ENCODE peak calls at places on chromosomes 12 and 14, in six cellular contexts. C is IMR-90, U is neuronal stem cell, F is trophoblast cell, O is H9, S is H1. H is an unnamed sample.

GRCh38 chr12:57609781-57610552 is 1.3 kb upstream of the ARHGEF25 start:
- DNase-seq in C (no peak), U (no peak), F (no peak), O (no peak), S (no peak), H (no peak)

GRCh38 chr12:20305470-20305869 is 62.9 kb upstream of the PDE3A start:
- DNase-seq in C (peak), U (no peak), F (no peak), O (no peak), S (no peak), H (peak)

GRCh38 chr14:63854330-63854729 is 1.5 kb downstream of the SYNE2 start:
- DNase-seq in C (no peak), U (no peak), F (no peak), O (no peak), S (no peak), H (no peak)

GRCh38 chr12:95216704-95217376 is 427 bp downstream of the FGD6 start:
- DNase-seq in C (no peak), U (no peak), F (peak), O (no peak), S (no peak), H (no peak)

GRCh38 chr14:69879175-69880047 is at the start of gene SMOC1:
- DNase-seq in C (peak), U (peak), F (no peak), O (peak), S (peak), H (peak)

GRCh38 chr12:38053655-38054464 is 262.7 kb upstream of the ALG10B start:
- DNase-seq in C (no peak), U (no peak), F (peak), O (no peak), S (no peak), H (no peak)

GRCh38 chr12:28222081-28222700 is 31.9 kb downstream of the CCDC91 start:
- DNase-seq in C (no peak), U (no peak), F (no peak), O (no peak), S (no peak), H (no peak)

GRCh38 chr12:92136883-92137582 is 8.6 kb downstream of the BTG1 start:
- DNase-seq in C (peak), U (no peak), F (no peak), O (no peak), S (no peak), H (peak)

GRCh38 chr14:89957791-89958190 is 2.1 kb downstream of the TDP1 start:
- DNase-seq in C (no peak), U (no peak), F (no peak), O (peak), S (no peak), H (peak)

DNA sequence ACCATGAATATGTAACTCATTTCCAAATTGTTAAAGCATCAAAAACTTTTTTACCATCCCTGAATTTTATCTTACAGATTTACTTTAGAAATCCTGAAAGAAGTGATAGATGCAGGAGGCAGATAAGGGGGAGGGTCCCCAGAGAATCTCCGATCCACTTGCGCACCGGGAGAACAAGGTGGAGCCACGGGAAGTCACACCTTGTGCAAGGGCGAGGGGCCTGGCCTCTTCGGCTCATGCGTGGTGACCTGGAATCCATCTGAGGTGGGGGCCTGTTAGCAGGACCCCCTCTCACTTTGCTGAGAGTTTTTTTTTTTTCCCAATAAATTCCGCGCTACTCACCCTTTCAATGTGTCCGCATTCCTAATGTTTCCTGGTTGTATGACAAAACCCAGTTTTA is 80.2 kb upstream of the CDKN3 start:
- DNase-seq in C (no peak), U (no peak), F (no peak), O (no peak), S (no peak), H (no peak)
- H2AFZ ChIP-seq in C (no peak), U (no peak), F (no peak), O (no peak), S (no peak), H (no peak)

DNA sequence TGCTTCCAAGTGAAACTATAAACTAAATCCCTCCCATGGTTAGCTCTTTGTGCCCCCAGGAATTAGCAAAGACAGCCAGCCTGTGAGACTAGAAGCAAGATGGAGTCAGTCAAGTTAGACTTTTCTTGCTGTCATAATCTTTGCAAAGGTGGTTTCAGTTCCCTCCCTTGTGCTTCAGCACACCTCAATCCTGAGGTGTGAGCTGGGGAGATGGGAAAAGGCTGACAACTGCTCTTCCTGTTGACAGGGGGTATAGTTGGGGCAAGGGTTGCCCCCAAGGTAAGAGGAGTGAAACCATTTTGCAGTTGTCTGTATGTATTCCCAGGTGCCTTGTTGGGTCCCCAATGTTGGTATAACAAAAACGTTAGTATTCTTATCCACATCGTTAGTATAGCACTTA is 12.3 kb upstream of the CPM start:
- DNase-seq in C (no peak), U (no peak), F (no peak), O (no peak), S (no peak), H (no peak)
- H3K4ac ChIP-seq in C (no peak), U (no peak), F (no peak), O (no peak), S (no peak), H (no peak)

GRCh38 chr14:102524451-102525212 is 15.1 kb upstream of the ANKRD9 start:
- DNase-seq in C (peak), U (peak), F (peak), O (peak), S (peak), H (peak)
- H3K18ac ChIP-seq in C (peak), U (peak), F (peak), O (no peak), S (peak), H (peak)

GRCh38 chr14:68509188-68509953 is 283.5 kb downstream of the ZFP36L1 start:
- DNase-seq in C (peak), U (no peak), F (no peak), O (no peak), S (no peak), H (peak)
- H2AFZ ChIP-seq in C (peak), U (no peak), F (no peak), O (no peak), S (no peak), H (no peak)

DNA sequence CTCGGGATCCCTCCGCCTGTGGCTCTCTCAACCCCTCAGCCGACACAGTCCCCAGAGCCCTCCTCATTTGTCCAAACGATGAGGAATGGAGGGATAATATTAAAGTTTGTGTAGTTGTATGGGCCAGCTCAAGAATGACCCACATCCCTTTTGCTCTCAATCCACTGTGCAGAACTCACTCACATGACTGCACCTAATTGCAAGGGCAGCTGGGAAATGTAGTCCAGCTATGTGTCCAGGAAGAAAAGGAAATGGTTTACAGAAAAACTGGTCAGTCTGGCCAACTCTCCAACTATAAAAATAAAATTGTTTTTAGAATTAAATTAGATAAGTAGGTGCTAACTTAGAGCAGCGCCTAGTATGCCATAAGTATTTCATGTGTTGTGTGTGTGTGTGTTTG is 66.6 kb downstream of the GALNT8 start:
- DNase-seq in C (no peak), U (no peak), F (no peak), O (no peak), S (no peak), H (no peak)
- H3K4ac ChIP-seq in C (no peak), U (no peak), F (no peak), O (no peak), S (no peak), H (no peak)

H was measured in mesenchymal stem cell.